ENCODE peak calls at places on chromosomes 4 and X, in eight cellular contexts. One of them, this sample, is unnamed.

GRCh38 chrX:104039689-104040505 is at the start of gene H2BW2:
- DNase-seq in tibial nerve: no peak
- DNase-seq in ovary: no peak
- DNase-seq in endothelial cell of umbilical vein: no peak
- DNase-seq in heart left ventricle: no peak
- DNase-seq in suprapubic skin: no peak
- DNase-seq in IMR-90: no peak
- DNase-seq in body of pancreas: no peak
- DNase-seq in this sample: peak; percentile 33

GRCh38 chrX:69189972-69190371 is 24.7 kb upstream of the PJA1 start:
- DNase-seq in tibial nerve: peak; percentile 4
- DNase-seq in IMR-90: no peak
- DNase-seq in heart left ventricle: peak; percentile 23
- DNase-seq in suprapubic skin: no peak
- DNase-seq in endothelial cell of umbilical vein: no peak
- DNase-seq in body of pancreas: no peak
- DNase-seq in ovary: peak; percentile 43
- DNase-seq in this sample: peak; percentile 56

GRCh38 chr4:102730968-102731533 is 29.7 kb downstream of the MANBA start:
- DNase-seq in heart left ventricle: no peak
- DNase-seq in endothelial cell of umbilical vein: no peak
- DNase-seq in suprapubic skin: no peak
- DNase-seq in body of pancreas: no peak
- DNase-seq in IMR-90: no peak
- DNase-seq in ovary: no peak
- DNase-seq in tibial nerve: no peak
- DNase-seq in this sample: no peak

GRCh38 chr4:56654238-56654632 is 26.9 kb downstream of the HOPX start:
- DNase-seq in IMR-90: no peak
- DNase-seq in ovary: no peak
- DNase-seq in tibial nerve: no peak
- DNase-seq in heart left ventricle: no peak
- DNase-seq in suprapubic skin: no peak
- DNase-seq in body of pancreas: peak; percentile 31
- DNase-seq in endothelial cell of umbilical vein: no peak
- DNase-seq in this sample: peak; percentile 58

GRCh38 chr4:38078590-38079381 is 118.6 kb downstream of the PTTG2 start:
- DNase-seq in ovary: no peak
- DNase-seq in tibial nerve: no peak
- DNase-seq in heart left ventricle: no peak
- DNase-seq in endothelial cell of umbilical vein: peak; percentile 81
- DNase-seq in suprapubic skin: no peak
- DNase-seq in IMR-90: peak; percentile 94
- DNase-seq in body of pancreas: no peak
- DNase-seq in this sample: no peak

GRCh38 chr4:125517831-125518230 is 203.1 kb downstream of the FAT4 start:
- DNase-seq in heart left ventricle: no peak
- DNase-seq in tibial nerve: no peak
- DNase-seq in body of pancreas: no peak
- DNase-seq in suprapubic skin: no peak
- DNase-seq in ovary: no peak
- DNase-seq in IMR-90: no peak
- DNase-seq in endothelial cell of umbilical vein: peak; percentile 86
- DNase-seq in this sample: no peak

GRCh38 chrX:9614016-9614415 is 149.2 kb downstream of the TBL1X start:
- DNase-seq in body of pancreas: no peak
- DNase-seq in tibial nerve: no peak
- DNase-seq in endothelial cell of umbilical vein: no peak
- DNase-seq in ovary: no peak
- DNase-seq in IMR-90: peak; percentile 84
- DNase-seq in heart left ventricle: no peak
- DNase-seq in suprapubic skin: no peak
- DNase-seq in this sample: no peak

GRCh38 chr4:142079951-142080350 is 443.6 kb downstream of the IL15 start:
- DNase-seq in IMR-90: no peak
- DNase-seq in heart left ventricle: no peak
- DNase-seq in endothelial cell of umbilical vein: no peak
- DNase-seq in tibial nerve: no peak
- DNase-seq in suprapubic skin: no peak
- DNase-seq in ovary: no peak
- DNase-seq in body of pancreas: no peak
- DNase-seq in this sample: no peak

GRCh38 chrX:38006283-38006682 is at the start of gene SYTL5:
- DNase-seq in heart left ventricle: no peak
- DNase-seq in suprapubic skin: no peak
- DNase-seq in IMR-90: no peak
- DNase-seq in body of pancreas: no peak
- DNase-seq in tibial nerve: no peak
- DNase-seq in endothelial cell of umbilical vein: no peak
- DNase-seq in ovary: no peak
- DNase-seq in this sample: no peak

GRCh38 chrX:95762716-95763115 is 921.9 kb upstream of the DIAPH2 start:
- DNase-seq in suprapubic skin: no peak
- DNase-seq in body of pancreas: no peak
- DNase-seq in endothelial cell of umbilical vein: no peak
- DNase-seq in IMR-90: no peak
- DNase-seq in tibial nerve: no peak
- DNase-seq in ovary: no peak
- DNase-seq in heart left ventricle: no peak
- DNase-seq in this sample: no peak

GRCh38 chr4:185395255-185395955 is at the start of gene LRP2BP:
- DNase-seq in endothelial cell of umbilical vein: peak; percentile 46
- DNase-seq in body of pancreas: no peak
- DNase-seq in heart left ventricle: no peak
- DNase-seq in ovary: no peak
- DNase-seq in IMR-90: no peak
- DNase-seq in suprapubic skin: no peak
- DNase-seq in tibial nerve: no peak
- DNase-seq in this sample: no peak

GRCh38 chr4:84799318-84799717 is 167.2 kb downstream of the WDFY3 start:
- DNase-seq in tibial nerve: no peak
- DNase-seq in suprapubic skin: no peak
- DNase-seq in heart left ventricle: no peak
- DNase-seq in ovary: no peak
- DNase-seq in endothelial cell of umbilical vein: peak; percentile 91
- DNase-seq in IMR-90: peak; percentile 6
- DNase-seq in body of pancreas: no peak
- DNase-seq in this sample: no peak

GRCh38 chr4:58301384-58301783 is 1191.2 kb upstream of the IGFBP7 start:
- DNase-seq in ovary: peak; percentile 47
- DNase-seq in body of pancreas: no peak
- DNase-seq in endothelial cell of umbilical vein: no peak
- DNase-seq in tibial nerve: no peak
- DNase-seq in heart left ventricle: no peak
- DNase-seq in suprapubic skin: no peak
- DNase-seq in IMR-90: no peak
- DNase-seq in this sample: peak; percentile 30

GRCh38 chrX:73131276-73131675 is 52.0 kb upstream of the PABPC1L2A start:
- DNase-seq in suprapubic skin: no peak
- DNase-seq in heart left ventricle: no peak
- DNase-seq in body of pancreas: no peak
- DNase-seq in endothelial cell of umbilical vein: no peak
- DNase-seq in tibial nerve: no peak
- DNase-seq in ovary: no peak
- DNase-seq in IMR-90: no peak
- DNase-seq in this sample: no peak

DNA sequence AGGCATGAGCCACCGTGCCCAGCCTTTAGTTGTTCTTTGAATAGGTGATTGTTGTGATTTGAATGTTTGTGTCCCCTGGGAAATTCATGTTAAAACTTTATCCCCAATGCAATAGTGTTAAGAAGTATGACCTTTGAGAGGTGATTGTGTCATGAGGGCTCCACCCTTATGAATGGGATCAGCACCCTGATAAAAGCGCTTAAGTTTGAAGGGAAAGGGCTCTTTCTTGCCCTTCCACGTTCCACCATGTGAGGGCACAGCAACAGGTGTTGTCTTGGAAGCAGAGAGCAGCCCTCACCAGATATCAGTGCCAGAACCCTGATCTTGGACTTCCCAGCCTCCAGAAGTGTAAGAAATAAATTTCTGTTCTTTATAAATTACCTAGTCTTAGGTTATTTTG is 33.7 kb upstream of the RP2 start:
- DNase-seq in suprapubic skin: no peak
- DNase-seq in tibial nerve: no peak
- DNase-seq in endothelial cell of umbilical vein: no peak
- DNase-seq in ovary: no peak
- DNase-seq in IMR-90: no peak
- DNase-seq in body of pancreas: no peak
- DNase-seq in heart left ventricle: no peak
- DNase-seq in this sample: no peak
- TF ChIP-seq CTCF in suprapubic skin: no peak
- TF ChIP-seq CTCF in tibial nerve: no peak
- TF ChIP-seq CTCF in endothelial cell of umbilical vein: peak; percentile 20
- TF ChIP-seq CTCF in ovary: no peak
- TF ChIP-seq CTCF in IMR-90: peak; percentile 25
- TF ChIP-seq CTCF in body of pancreas: no peak
- TF ChIP-seq CTCF in heart left ventricle: no peak
- TF ChIP-seq CTCF in this sample: no peak

GRCh38 chrX:102883491-102883890 is 53.6 kb upstream of the RAB40AL start:
- DNase-seq in suprapubic skin: no peak
- DNase-seq in heart left ventricle: no peak
- DNase-seq in endothelial cell of umbilical vein: no peak
- DNase-seq in tibial nerve: no peak
- DNase-seq in body of pancreas: no peak
- DNase-seq in ovary: no peak
- DNase-seq in IMR-90: no peak
- DNase-seq in this sample: no peak

GRCh38 chrX:102892103-102892502 is 45.0 kb upstream of the RAB40AL start:
- DNase-seq in suprapubic skin: no peak
- DNase-seq in body of pancreas: no peak
- DNase-seq in IMR-90: no peak
- DNase-seq in tibial nerve: no peak
- DNase-seq in heart left ventricle: no peak
- DNase-seq in ovary: no peak
- DNase-seq in endothelial cell of umbilical vein: peak; percentile 47
- DNase-seq in this sample: no peak

GRCh38 chrX:102887687-102888086 is 49.4 kb upstream of the RAB40AL start:
- DNase-seq in heart left ventricle: no peak
- DNase-seq in ovary: no peak
- DNase-seq in body of pancreas: no peak
- DNase-seq in suprapubic skin: no peak
- DNase-seq in IMR-90: no peak
- DNase-seq in endothelial cell of umbilical vein: no peak
- DNase-seq in tibial nerve: no peak
- DNase-seq in this sample: no peak
- TF ChIP-seq POLR2A in heart left ventricle: no peak
- TF ChIP-seq POLR2A in ovary: no peak
- TF ChIP-seq POLR2A in body of pancreas: no peak
- TF ChIP-seq POLR2A in suprapubic skin: no peak
- TF ChIP-seq POLR2A in IMR-90: no peak
- TF ChIP-seq POLR2A in endothelial cell of umbilical vein: no peak
- TF ChIP-seq POLR2A in tibial nerve: no peak
- TF ChIP-seq POLR2A in this sample: no peak

GRCh38 chr4:148043990-148044645 is 312.2 kb downstream of the ARHGAP10 start:
- DNase-seq in body of pancreas: no peak
- DNase-seq in tibial nerve: no peak
- DNase-seq in suprapubic skin: no peak
- DNase-seq in heart left ventricle: peak; percentile 74
- DNase-seq in ovary: no peak
- DNase-seq in IMR-90: no peak
- DNase-seq in endothelial cell of umbilical vein: no peak
- DNase-seq in this sample: no peak

GRCh38 chr4:148041606-148042324 is 309.9 kb downstream of the ARHGAP10 start:
- DNase-seq in IMR-90: no peak
- DNase-seq in endothelial cell of umbilical vein: no peak
- DNase-seq in body of pancreas: no peak
- DNase-seq in heart left ventricle: no peak
- DNase-seq in tibial nerve: no peak
- DNase-seq in suprapubic skin: no peak
- DNase-seq in ovary: no peak
- DNase-seq in this sample: no peak

GRCh38 chr4:148044889-148045352 is 313.0 kb downstream of the ARHGAP10 start:
- DNase-seq in heart left ventricle: no peak
- DNase-seq in endothelial cell of umbilical vein: peak; percentile 21
- DNase-seq in suprapubic skin: no peak
- DNase-seq in ovary: no peak
- DNase-seq in IMR-90: no peak
- DNase-seq in body of pancreas: no peak
- DNase-seq in tibial nerve: no peak
- DNase-seq in this sample: no peak
- TF ChIP-seq CTCF in heart left ventricle: peak; percentile 17
- TF ChIP-seq CTCF in endothelial cell of umbilical vein: peak; percentile 18
- TF ChIP-seq CTCF in suprapubic skin: no peak
- TF ChIP-seq CTCF in ovary: no peak
- TF ChIP-seq CTCF in IMR-90: no peak
- TF ChIP-seq CTCF in body of pancreas: no peak
- TF ChIP-seq CTCF in tibial nerve: no peak
- TF ChIP-seq CTCF in this sample: no peak

DNA sequence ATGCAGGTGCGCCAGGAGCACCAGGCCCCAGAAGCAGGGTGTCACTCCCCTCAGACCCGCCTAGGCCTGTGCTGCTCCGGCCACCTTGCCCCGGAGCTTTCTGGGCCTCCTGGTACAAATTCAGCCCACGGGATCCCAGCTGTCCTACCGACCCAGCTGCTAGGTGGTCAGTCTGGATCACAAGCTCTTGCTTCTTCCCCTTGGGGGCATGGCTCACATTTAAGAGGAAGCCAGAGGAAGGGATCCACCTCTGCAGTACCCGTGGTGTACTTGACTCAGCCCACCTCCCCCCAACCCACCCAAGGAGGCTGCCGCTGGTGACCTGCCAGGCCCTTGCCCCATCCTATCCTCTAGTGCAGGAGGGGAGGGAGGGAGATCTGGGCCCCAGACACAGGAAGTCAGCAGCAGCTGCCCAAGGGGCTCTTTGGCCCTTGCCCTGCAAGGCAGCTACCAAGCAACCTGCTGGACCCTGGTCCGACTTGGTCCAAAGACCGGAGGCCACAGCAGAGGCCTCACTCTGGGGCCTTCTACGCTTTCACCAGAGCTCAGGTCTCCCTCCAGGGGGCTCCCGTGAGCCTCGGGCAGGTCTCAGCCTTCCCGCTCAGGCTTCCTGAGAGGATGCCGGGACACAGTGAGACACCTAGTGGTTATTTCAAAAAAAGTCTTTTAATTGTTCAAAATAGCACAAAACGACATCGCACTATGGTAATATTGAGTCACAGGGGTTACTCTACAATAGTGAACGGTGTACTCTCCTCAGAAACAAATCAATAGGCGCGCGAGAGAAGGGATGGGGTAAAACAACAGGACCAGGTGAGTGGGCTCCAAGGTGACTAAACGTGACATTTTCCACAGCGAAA is 2.7 kb upstream of the RENBP start:
- DNase-seq in heart left ventricle: peak; percentile 62
- DNase-seq in suprapubic skin: no peak
- DNase-seq in ovary: peak; percentile 54
- DNase-seq in endothelial cell of umbilical vein: peak; percentile 79
- DNase-seq in tibial nerve: peak; percentile 31
- DNase-seq in body of pancreas: peak; percentile 82
- DNase-seq in IMR-90: peak; percentile 68
- DNase-seq in this sample: peak; percentile 65
- TF ChIP-seq POLR2A in heart left ventricle: no peak
- TF ChIP-seq POLR2A in suprapubic skin: no peak
- TF ChIP-seq POLR2A in ovary: no peak
- TF ChIP-seq POLR2A in endothelial cell of umbilical vein: no peak
- TF ChIP-seq POLR2A in tibial nerve: no peak
- TF ChIP-seq POLR2A in body of pancreas: no peak
- TF ChIP-seq POLR2A in IMR-90: no peak
- TF ChIP-seq POLR2A in this sample: no peak

This sample was measured in testis.